ENCODE peak calls at places on chromosome 6, in ten cellular contexts. Y is left cardiac atrium; G is OCI-LY7; Q is activated CD4-positive, CD25-positive, alpha-beta regulatory T cell; H is left ventricle myocardium inferior; K is T-cell; O is hepatic stellate cell; U is CD8-positive, alpha-beta memory T cell; Z is T-helper 2 cell; X is AML-193. S is an unnamed sample.
A peak's percentile ranks its signal among the peaks of the same experiment; 100 is the strongest.

GRCh38 chr6:54419885-54420284 is 111.6 kb downstream of the TINAG start:
- DNase-seq in Z (no peak), Y (no peak), Q (no peak), K (no peak), G (no peak), X (no peak), O (peak; percentile 19), U (no peak), H (no peak), S (no peak)

GRCh38 chr6:152720964-152721363 is 23.3 kb downstream of the MYCT1 start:
- DNase-seq in X (no peak), Z (no peak), U (no peak), Q (no peak), H (no peak), O (no peak), Y (no peak), K (no peak), G (peak; percentile 55), S (no peak)

GRCh38 chr6:168034537-168034936 is 37.1 kb downstream of the KIF25 start:
- DNase-seq in H (no peak), Y (no peak), U (no peak), O (no peak), Z (no peak), Q (no peak), K (no peak), X (no peak), G (no peak), S (no peak)

GRCh38 chr6:27260339-27260738 is 12.8 kb downstream of the PRSS16 start:
- DNase-seq in H (no peak), X (no peak), U (no peak), G (no peak), Q (no peak), Y (no peak), Z (no peak), O (no peak), K (no peak), S (no peak)

GRCh38 chr6:156068870-156069269 is 613.2 kb upstream of the NOX3 start:
- DNase-seq in Y (no peak), G (peak; percentile 20), K (no peak), O (no peak), U (no peak), Z (peak; percentile 41), H (no peak), Q (no peak), X (peak; percentile 20), S (no peak)

GRCh38 chr6:37021356-37022129 is 16.1 kb downstream of the FGD2 start:
- DNase-seq in Q (peak; percentile 45), K (peak; percentile 67), U (peak; percentile 68), Y (no peak), H (no peak), G (peak; percentile 45), O (no peak), Z (peak; percentile 92), X (peak; percentile 83), S (no peak)

GRCh38 chr6:37072526-37072925 is 67.1 kb downstream of the FGD2 start:
- DNase-seq in X (peak; percentile 17), K (no peak), U (no peak), Q (no peak), O (no peak), Y (no peak), H (no peak), G (no peak), Z (peak; percentile 58), S (no peak)

GRCh38 chr6:127851197-127851596 is 49.7 kb downstream of the THEMIS start:
- DNase-seq in Y (no peak), K (no peak), H (no peak), U (no peak), O (no peak), Z (no peak), G (no peak), X (no peak), Q (no peak), S (no peak)

GRCh38 chr6:17721671-17722070 is 14.9 kb upstream of the NUP153 start:
- DNase-seq in Q (no peak), O (no peak), X (no peak), U (no peak), K (no peak), G (no peak), H (no peak), Y (no peak), Z (no peak), S (no peak)

GRCh38 chr6:105209950-105210706 is 30.3 kb upstream of the POPDC3 start:
- DNase-seq in K (no peak), U (no peak), X (peak; percentile 38), H (no peak), Y (no peak), Z (no peak), Q (no peak), G (no peak), O (no peak), S (no peak)

GRCh38 chr6:158666637-158667359 is 16.9 kb downstream of the SYTL3 start:
- DNase-seq in X (peak; percentile 100), Q (no peak), H (no peak), Z (no peak), G (no peak), O (no peak), Y (no peak), K (no peak), U (no peak), S (no peak)

GRCh38 chr6:97394160-97394748 is 111.2 kb upstream of the MMS22L start:
- DNase-seq in Q (no peak), X (peak; percentile 72), Y (no peak), K (peak; percentile 10), U (peak; percentile 37), Z (peak; percentile 59), H (no peak), G (peak; percentile 66), O (peak; percentile 14), S (no peak)

GRCh38 chr6:38786486-38786885 is 71.4 kb downstream of the DNAH8 start:
- DNase-seq in O (no peak), Y (no peak), U (no peak), K (no peak), G (no peak), Q (no peak), Z (no peak), X (no peak), H (no peak), S (no peak)

GRCh38 chr6:63579937-63580703 is 7.8 kb downstream of the LOC128125822 start:
- DNase-seq in Z (no peak), G (no peak), O (no peak), H (no peak), Q (no peak), K (no peak), U (no peak), Y (no peak), X (no peak), S (no peak)

GRCh38 chr6:77092971-77093370 is 370.3 kb downstream of the HTR1B start:
- DNase-seq in Y (no peak), Z (no peak), K (no peak), O (peak; percentile 5), X (no peak), H (no peak), Q (no peak), U (no peak), G (no peak), S (no peak)

GRCh38 chr6:154509421-154510143 is 903 bp downstream of the CNKSR3 start:
- DNase-seq in K (no peak), U (no peak), H (peak; percentile 21), X (no peak), Q (no peak), Y (peak; percentile 30), O (peak; percentile 39), G (no peak), Z (peak; percentile 11), S (peak; percentile 9)

GRCh38 chr6:80249897-80250296 is 143.4 kb downstream of the BCKDHB start:
- DNase-seq in U (no peak), X (no peak), K (no peak), G (no peak), Y (no peak), Q (no peak), Z (no peak), H (peak; percentile 16), O (no peak), S (no peak)

GRCh38 chr6:111894272-111894671 is 21.0 kb upstream of the FYN start:
- DNase-seq in G (no peak), U (no peak), Y (no peak), K (no peak), O (peak; percentile 46), H (no peak), Z (no peak), X (no peak), Q (no peak), S (no peak)

GRCh38 chr6:73704260-73704659 is 8.3 kb downstream of the CD109 start:
- DNase-seq in Q (no peak), H (no peak), U (no peak), G (no peak), O (peak; percentile 61), X (no peak), Y (no peak), K (no peak), Z (peak; percentile 23), S (no peak)

GRCh38 chr6:159969921-159970320 is 1.0 kb downstream of the IGF2R start:
- DNase-seq in Y (no peak), X (peak; percentile 39), H (no peak), U (no peak), K (no peak), Z (peak; percentile 56), O (peak; percentile 84), G (peak; percentile 21), Q (no peak), S (no peak)

GRCh38 chr6:4763921-4764320 is 12.3 kb upstream of the CDYL start:
- DNase-seq in Z (no peak), K (no peak), Y (no peak), Q (no peak), X (no peak), U (no peak), H (no peak), G (no peak), O (no peak), S (no peak)

GRCh38 chr6:139372326-139373153 is 1.9 kb downstream of the CITED2 start:
- DNase-seq in Q (no peak), Y (no peak), O (no peak), H (no peak), X (no peak), G (no peak), U (no peak), K (no peak), Z (peak; percentile 27), S (no peak)

S was measured in GM06990.